ENCODE peak calls at places on chromosomes 4 and X, in eight cellular contexts. D is stomach, N is H1, E is sigmoid colon, L is upper lobe of left lung, T is HL-60, Y is SK-N-SH, R is GM23338. B is an unnamed sample.

GRCh38 chrX:46722742-46723568 is 36.0 kb downstream of the SLC9A7 start:
- DNase-seq in D (no peak), N (no peak), E (no peak), L (no peak), T (no peak), Y (no peak), R (no peak), B (no peak)

GRCh38 chrX:150870487-150871340 is 27.8 kb downstream of the CD99L2 start:
- DNase-seq in D (no peak), N (no peak), E (no peak), L (no peak), T (no peak), Y (no peak), R (no peak), B (no peak)

GRCh38 chr4:87465739-87466366 is 43.5 kb downstream of the NUDT9 start:
- DNase-seq in D (no peak), N (no peak), E (no peak), L (no peak), T (peak; percentile 23), Y (peak; percentile 41), R (peak; percentile 72), B (peak; percentile 38)

GRCh38 chr4:10102193-10102980 is 14.2 kb downstream of the WDR1 start:
- DNase-seq in D (no peak), N (no peak), E (no peak), L (no peak), T (no peak), Y (no peak), R (no peak), B (no peak)

GRCh38 chr4:75172551-75172950 is 239.6 kb downstream of the PARM1 start:
- DNase-seq in D (no peak), N (no peak), E (no peak), L (no peak), T (no peak), Y (no peak), R (no peak), B (no peak)

GRCh38 chr4:188408244-188409067 is 269.2 kb downstream of the TRIML1 start:
- DNase-seq in D (no peak), N (no peak), E (no peak), L (no peak), T (no peak), Y (no peak), R (no peak), B (no peak)

GRCh38 chr4:8010618-8011017 is 71.0 kb upstream of the AFAP1 start:
- DNase-seq in D (peak; percentile 52), N (no peak), E (peak; percentile 78), L (peak; percentile 33), T (no peak), Y (peak; percentile 96), R (no peak), B (no peak)

GRCh38 chr4:102815981-102816380 is 11.4 kb downstream of the UBE2D3 start:
- DNase-seq in D (no peak), N (no peak), E (no peak), L (no peak), T (no peak), Y (no peak), R (no peak), B (no peak)

GRCh38 chrX:45843518-45843917 is 642.8 kb upstream of the DIPK2B start:
- DNase-seq in D (no peak), N (no peak), E (no peak), L (no peak), T (peak; percentile 5), Y (no peak), R (no peak), B (no peak)

GRCh38 chrX:120308959-120309872 is 2.0 kb downstream of the TMEM255A start:
- DNase-seq in D (peak; percentile 65), N (peak; percentile 52), E (peak; percentile 79), L (peak; percentile 75), T (peak; percentile 66), Y (peak; percentile 54), R (peak; percentile 80), B (peak; percentile 24)

GRCh38 chrX:4588893-4589292 is 875.4 kb upstream of the PRKX start:
- DNase-seq in D (no peak), N (no peak), E (no peak), L (no peak), T (no peak), Y (no peak), R (no peak), B (no peak)

GRCh38 chr4:1604706-1605205 is 79.4 kb downstream of the FAM53A start:
- DNase-seq in D (peak; percentile 58), N (no peak), E (peak; percentile 52), L (no peak), T (no peak), Y (peak; percentile 58), R (no peak), B (no peak)

GRCh38 chr4:16642897-16643296 is 255.5 kb downstream of the LDB2 start:
- DNase-seq in D (no peak), N (no peak), E (no peak), L (no peak), T (no peak), Y (peak; percentile 51), R (no peak), B (no peak)

GRCh38 chrX:56219702-56220101 is 12.5 kb upstream of the KLF8 start:
- DNase-seq in D (no peak), N (no peak), E (no peak), L (no peak), T (no peak), Y (no peak), R (peak; percentile 26), B (peak; percentile 12)

DNA sequence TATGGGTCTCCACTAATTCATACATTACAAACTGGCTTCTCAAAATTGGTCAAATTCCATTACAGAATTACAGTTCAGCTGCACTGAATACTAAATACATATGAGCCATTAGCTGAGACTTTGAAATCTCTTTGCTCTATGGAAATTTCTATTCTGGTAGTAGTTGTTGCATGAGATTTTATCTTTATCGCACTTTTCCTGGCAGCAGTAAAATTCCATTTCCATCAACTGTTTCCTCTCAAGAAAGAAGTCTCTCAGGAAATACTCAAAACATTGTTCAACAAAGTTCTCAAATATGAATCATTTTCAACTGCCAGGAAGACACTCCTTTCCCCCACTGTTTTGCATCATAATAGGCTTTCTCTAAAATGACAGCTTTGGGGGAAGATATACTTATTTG is 51.3 kb downstream of the ATP11C start:
- DNase-seq in D (no peak), N (no peak), E (no peak), L (no peak), T (no peak), Y (no peak), R (no peak), B (no peak)
- TF ChIP-seq POLR2AphosphoS5 in D (no peak), N (no peak), E (no peak), L (no peak), T (no peak), Y (no peak), R (no peak), B (no peak)

GRCh38 chrX:108198420-108198819 is 106.8 kb downstream of the ATG4A start:
- DNase-seq in D (no peak), N (no peak), E (no peak), L (no peak), T (no peak), Y (no peak), R (no peak), B (no peak)
- TF ChIP-seq POLR2AphosphoS5 in D (no peak), N (no peak), E (no peak), L (no peak), T (no peak), Y (no peak), R (no peak), B (no peak)

GRCh38 chr4:88604978-88605678 is 12.8 kb downstream of the HERC3 start:
- DNase-seq in D (no peak), N (no peak), E (no peak), L (no peak), T (no peak), Y (no peak), R (no peak), B (no peak)

GRCh38 chr4:88599714-88600113 is 7.4 kb downstream of the HERC3 start:
- DNase-seq in D (no peak), N (no peak), E (no peak), L (no peak), T (no peak), Y (no peak), R (no peak), B (no peak)

GRCh38 chr4:88597970-88598369 is 5.7 kb downstream of the HERC3 start:
- DNase-seq in D (no peak), N (no peak), E (no peak), L (no peak), T (no peak), Y (no peak), R (no peak), B (no peak)

GRCh38 chr4:88599298-88599697 is 7.0 kb downstream of the HERC3 start:
- DNase-seq in D (no peak), N (no peak), E (no peak), L (no peak), T (no peak), Y (no peak), R (no peak), B (no peak)

DNA sequence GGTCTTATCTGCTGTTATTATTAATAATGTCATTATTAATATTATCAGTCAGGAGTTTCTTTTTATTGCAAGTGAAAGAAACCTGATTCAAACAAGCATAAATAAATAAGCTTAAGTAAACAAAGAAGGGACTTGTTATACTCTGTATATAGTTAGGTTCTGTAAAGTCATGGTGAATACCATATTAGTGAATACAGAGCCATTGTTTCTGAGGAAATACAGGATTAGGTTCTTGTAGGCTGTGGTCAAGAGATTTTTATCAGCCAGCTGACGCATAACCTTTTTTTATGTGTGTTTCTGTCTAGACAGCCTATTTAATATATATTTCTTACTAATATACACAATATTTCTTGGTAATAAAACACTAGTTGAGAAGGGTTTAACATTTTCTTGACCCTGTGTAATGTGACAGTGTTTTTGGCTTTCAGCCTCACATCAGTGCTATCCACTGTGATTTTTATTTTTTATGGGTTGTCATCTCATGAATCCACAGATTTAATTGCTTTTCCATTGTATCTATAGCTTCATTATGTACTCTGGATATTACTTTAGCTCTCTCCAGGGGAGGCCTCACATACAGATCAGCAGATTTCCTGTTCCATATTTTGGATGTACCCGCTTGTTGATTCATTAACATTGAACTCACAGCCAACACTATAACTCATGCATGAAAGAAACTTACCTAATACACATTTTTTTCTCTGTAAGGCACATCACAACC is 8.0 kb downstream of the HERC3 start:
- DNase-seq in D (no peak), N (no peak), E (no peak), L (no peak), T (no peak), Y (no peak), R (no peak), B (no peak)
- TF ChIP-seq POLR2AphosphoS5 in D (no peak), N (no peak), E (peak; percentile 9), L (no peak), T (no peak), Y (peak; percentile 78), R (no peak), B (no peak)

DNA sequence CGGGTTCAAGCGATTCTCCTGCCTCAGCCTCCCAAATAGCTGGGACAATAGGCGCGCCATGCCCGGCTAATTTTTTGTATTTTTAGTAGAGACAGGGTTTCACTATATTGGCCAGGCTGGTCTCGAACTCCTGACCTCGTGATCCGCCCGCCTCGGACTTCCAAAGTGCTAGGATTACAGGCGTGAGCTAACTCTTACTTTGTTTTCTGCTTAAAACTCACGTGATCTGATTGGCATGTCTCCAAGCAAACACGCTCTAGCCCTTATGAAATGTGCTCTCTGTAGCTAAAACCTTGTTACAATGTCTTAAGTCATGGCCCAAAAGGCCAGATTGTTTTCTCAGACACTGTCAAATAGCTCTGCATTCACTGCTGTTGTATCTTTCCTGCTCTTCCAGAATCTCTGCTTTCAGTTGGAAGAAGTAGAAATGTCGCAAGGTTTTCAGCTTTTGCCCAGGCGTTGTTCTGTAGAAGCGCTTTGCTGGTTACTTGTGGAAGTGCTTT is 39.7 kb upstream of the OGT start:
- DNase-seq in D (peak; percentile 34), N (no peak), E (peak; percentile 75), L (peak; percentile 24), T (peak; percentile 17), Y (no peak), R (no peak), B (no peak)
- TF ChIP-seq POLR2AphosphoS5 in D (no peak), N (no peak), E (peak; percentile 22), L (no peak), T (no peak), Y (no peak), R (no peak), B (no peak)

GRCh38 chrX:55119271-55119670 is 30.5 kb downstream of the PAGE2 start:
- DNase-seq in D (no peak), N (no peak), E (no peak), L (no peak), T (no peak), Y (no peak), R (no peak), B (no peak)
- TF ChIP-seq POLR2AphosphoS5 in D (no peak), N (no peak), E (no peak), L (no peak), T (no peak), Y (no peak), R (no peak), B (no peak)